ENCODE peak calls at places on chromosomes 12 and 14, in seven cellular contexts. Y, R, L, S, W, A and C are unnamed samples.

GRCh38 chr12:10220398-10221077 is 7.9 kb downstream of the GABARAPL1 start:
- DNase-seq in Y (peak; percentile 64), R (peak; percentile 92), S (peak; percentile 79), A (no peak), W (peak; percentile 64), L (peak; percentile 82), C (peak; percentile 85)

GRCh38 chr12:116060765-116061164 is 216.7 kb downstream of the MED13L start:
- DNase-seq in W (peak; percentile 35), L (no peak), A (no peak), R (no peak), Y (no peak), S (no peak), C (no peak)

GRCh38 chr14:66234411-66234810 is 251.8 kb upstream of the CCDC196 start:
- DNase-seq in R (no peak), Y (no peak), A (no peak), S (no peak), L (no peak), W (no peak), C (no peak)

GRCh38 chr14:52248057-52248456 is 19.4 kb upstream of the PTGDR start:
- DNase-seq in Y (no peak), R (no peak), A (no peak), S (no peak), L (no peak), W (no peak), C (no peak)

GRCh38 chr14:102218688-102219087 is 79.0 kb downstream of the WDR20 start:
- DNase-seq in S (no peak), W (no peak), A (no peak), R (no peak), L (no peak), Y (no peak), C (no peak)

GRCh38 chr12:106170285-106170684 is 31.5 kb upstream of the NUAK1 start:
- DNase-seq in Y (no peak), L (peak; percentile 55), W (peak; percentile 55), R (no peak), S (no peak), A (no peak), C (peak; percentile 42)

GRCh38 chr12:71014180-71014785 is 93.7 kb upstream of the PTPRR start:
- DNase-seq in R (no peak), L (no peak), W (peak; percentile 21), S (no peak), Y (no peak), A (no peak), C (no peak)

GRCh38 chr12:112013601-112014402 is 576 bp downstream of the ERP29 start:
- DNase-seq in L (peak; percentile 33), W (peak; percentile 82), Y (peak; percentile 84), A (peak; percentile 87), S (peak; percentile 73), R (peak; percentile 78), C (no peak)

GRCh38 chr14:74913986-74914573 is 9.0 kb downstream of the RPS6KL1 start:
- DNase-seq in A (no peak), R (peak; percentile 90), Y (peak; percentile 88), W (peak; percentile 77), L (peak; percentile 79), S (peak; percentile 65), C (peak; percentile 77)

GRCh38 chr12:126182619-126183236 is 1117.5 kb downstream of the AACS start:
- DNase-seq in A (no peak), R (no peak), S (no peak), Y (no peak), W (no peak), L (peak; percentile 16), C (no peak)

GRCh38 chr14:59360923-59361794 is 104.0 kb downstream of the GPR135 start:
- DNase-seq in L (peak; percentile 63), R (peak; percentile 84), S (peak; percentile 59), A (peak; percentile 20), W (peak; percentile 82), Y (no peak), C (peak; percentile 78)

GRCh38 chr14:58014778-58015177 is 137.2 kb downstream of the ARMH4 start:
- DNase-seq in W (no peak), Y (no peak), S (no peak), A (no peak), R (no peak), L (no peak), C (no peak)

GRCh38 chr14:58977366-58977765 is 211.1 kb upstream of the DAAM1 start:
- DNase-seq in Y (no peak), W (peak; percentile 74), A (no peak), L (no peak), S (no peak), R (no peak), C (no peak)

GRCh38 chr12:65229441-65229840 is 49.0 kb upstream of the MSRB3 start:
- DNase-seq in R (no peak), S (no peak), L (no peak), Y (no peak), A (no peak), W (peak; percentile 81), C (no peak)

GRCh38 chr14:55133416-55133815 is 4.4 kb downstream of the LGALS3 start:
- DNase-seq in R (no peak), Y (peak; percentile 60), W (peak; percentile 43), S (no peak), L (peak; percentile 18), A (no peak), C (no peak)

GRCh38 chr14:24071144-24071697 is at the start of gene CPNE6:
- DNase-seq in R (no peak), Y (no peak), A (no peak), S (no peak), W (no peak), L (no peak), C (no peak)

GRCh38 chr14:24072436-24072835 is 1.1 kb downstream of the CPNE6 start:
- DNase-seq in W (no peak), A (no peak), Y (no peak), L (no peak), S (peak; percentile 36), R (no peak), C (no peak)

GRCh38 chr14:24072881-24073877 is 1.8 kb downstream of the CPNE6 start:
- DNase-seq in L (no peak), W (no peak), S (no peak), A (no peak), Y (no peak), R (no peak), C (no peak)

GRCh38 chr14:24070285-24071143 is 848 bp upstream of the CPNE6 start:
- DNase-seq in L (no peak), Y (no peak), A (no peak), W (no peak), S (no peak), R (peak; percentile 29), C (no peak)

DNA sequence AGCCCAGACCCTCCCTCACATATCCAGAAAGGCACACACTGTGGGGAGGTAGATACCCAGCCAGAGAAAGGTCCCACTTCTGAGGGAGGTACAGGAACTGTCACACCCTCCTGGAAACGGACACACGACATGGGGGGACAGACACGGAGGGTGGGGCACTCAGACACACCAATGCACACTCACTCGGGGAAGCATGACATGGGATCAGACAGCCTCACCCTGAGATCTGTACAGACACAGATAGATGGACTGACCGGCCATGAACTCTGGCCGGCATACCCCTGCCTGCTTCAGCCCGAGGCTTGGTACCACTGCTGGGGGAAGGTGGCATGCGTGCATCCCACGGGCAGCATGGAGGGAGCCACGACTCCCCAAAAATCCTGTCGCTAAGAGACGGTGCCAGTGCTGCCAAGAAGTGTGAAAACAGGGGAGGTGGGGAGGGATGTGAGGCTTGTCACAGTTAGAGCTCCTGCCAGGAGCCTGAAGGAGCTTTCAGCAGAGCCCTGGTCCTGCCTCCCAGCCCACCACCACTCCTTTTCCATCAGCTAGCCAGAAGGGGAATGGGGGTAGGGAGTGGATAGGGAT is 566 bp downstream of the CPNE6 start:
- DNase-seq in W (no peak), Y (no peak), S (no peak), A (no peak), L (no peak), R (no peak), C (no peak)
- TF ChIP-seq POLR2A in W (no peak), Y (no peak), S (no peak), A (no peak), L (no peak), R (no peak), C (no peak)

DNA sequence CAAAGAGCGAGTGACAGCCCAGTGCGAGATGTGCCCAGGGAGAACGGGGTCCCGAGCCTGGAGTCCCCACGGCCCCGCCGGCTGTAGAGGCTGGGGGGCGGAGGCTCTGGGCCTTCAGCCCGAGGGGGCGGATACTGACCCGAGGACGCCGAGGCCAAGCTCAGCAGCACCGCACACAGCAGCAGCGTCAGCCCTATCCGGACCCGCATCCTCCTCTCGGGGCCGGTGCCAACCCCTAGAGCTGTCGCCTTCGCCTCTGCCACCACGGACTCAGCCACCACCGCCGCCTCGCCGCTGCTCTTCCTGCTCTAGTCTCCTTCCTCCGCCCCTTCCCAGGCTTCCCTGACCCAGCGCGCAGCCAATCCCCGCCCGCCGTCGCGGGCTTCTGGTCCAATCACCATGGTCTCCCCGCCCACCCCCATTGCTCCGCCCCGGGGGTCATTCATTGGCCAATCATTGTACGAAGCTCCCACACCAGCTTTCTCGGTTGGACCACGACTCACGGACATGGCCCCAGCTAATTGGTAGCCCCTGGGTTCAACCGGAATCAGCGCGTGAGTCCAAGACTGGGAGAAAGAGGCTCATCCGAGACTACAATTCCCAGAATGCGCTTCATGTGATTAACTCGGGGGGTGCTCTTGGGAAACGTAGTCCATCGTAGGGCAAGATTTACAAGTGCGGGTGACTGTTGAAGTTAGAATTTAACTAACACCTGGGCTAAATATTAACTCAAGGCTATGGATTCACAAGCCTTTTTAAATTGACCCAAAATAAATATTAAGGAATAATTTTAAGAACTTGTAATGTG is at the start of gene SEL1L:
- DNase-seq in R (peak; percentile 100), W (peak; percentile 99), S (peak; percentile 99), L (peak; percentile 100), Y (peak; percentile 100), A (peak; percentile 99), C (peak; percentile 100)
- TF ChIP-seq POLR2A in R (peak; percentile 77), W (peak; percentile 90), S (no peak), L (no peak), Y (peak; percentile 49), A (peak; percentile 93), C (peak; percentile 91)

GRCh38 chr14:93825235-93825553 is 36.9 kb upstream of the PRIMA1 start:
- DNase-seq in A (no peak), R (no peak), Y (no peak), S (no peak), L (no peak), W (no peak), C (no peak)
- TF ChIP-seq POLR2A in A (no peak), R (no peak), Y (no peak), S (no peak), L (no peak), W (no peak), C (no peak)

GRCh38 chr12:2691340-2692111 is 103.2 kb upstream of the FKBP4 start:
- DNase-seq in L (no peak), S (no peak), A (peak; percentile 86), Y (no peak), R (no peak), W (no peak), C (no peak)
- TF ChIP-seq POLR2A in L (no peak), S (no peak), A (no peak), Y (no peak), R (no peak), W (no peak), C (no peak)

DNA sequence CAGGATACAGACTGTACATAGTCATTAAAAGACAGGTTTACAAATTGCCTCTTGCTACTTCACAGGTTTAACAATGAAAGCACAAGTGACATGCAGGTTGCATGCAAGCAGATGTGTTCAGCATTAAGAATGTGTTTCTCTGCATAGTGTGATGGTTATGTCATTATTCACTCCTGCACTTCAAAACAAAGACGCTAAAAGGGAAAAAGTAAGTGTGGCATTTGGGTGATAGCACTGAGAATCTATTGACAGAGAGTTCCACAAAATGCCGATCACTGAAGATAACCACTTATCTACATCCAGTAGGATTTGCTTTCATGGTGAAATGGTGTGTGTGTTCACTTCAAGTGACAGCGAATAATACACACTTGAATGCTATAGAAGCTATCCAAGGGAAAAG is 36.2 kb upstream of the PYGL start:
- DNase-seq in A (no peak), R (no peak), Y (no peak), W (no peak), S (no peak), L (no peak), C (no peak)
- TF ChIP-seq POLR2A in A (no peak), R (no peak), Y (no peak), W (no peak), S (no peak), L (no peak), C (no peak)